ENCODE peak calls at places on chromosomes 3 and 15, in eight cellular contexts. T is A549; Z is psoas muscle; Q is lung; P is CD8-positive, alpha-beta memory T cell; W is fibroblast of lung; F is cardiac muscle cell; R is DND-41. A is an unnamed sample.

GRCh38 chr3:38370861-38371260 is 24.3 kb downstream of the XYLB start:
- DNase-seq in T (no peak), Z (no peak), Q (no peak), P (no peak), W (no peak), F (no peak), R (no peak), A (no peak)

GRCh38 chr3:52787246-52787645 is 7.3 kb upstream of the ITIH3 start:
- DNase-seq in T (no peak), Z (no peak), Q (no peak), P (peak; percentile 18), W (no peak), F (no peak), R (no peak), A (no peak)

GRCh38 chr15:98872777-98873176 is 134.8 kb downstream of the PGPEP1L start:
- DNase-seq in T (peak; percentile 95), Z (no peak), Q (no peak), P (no peak), W (no peak), F (no peak), R (no peak), A (no peak)

GRCh38 chr3:43733459-43734384 is 43.0 kb downstream of the ABHD5 start:
- DNase-seq in T (no peak), Z (peak; percentile 40), Q (no peak), P (no peak), W (peak; percentile 68), F (no peak), R (no peak), A (no peak)

GRCh38 chr15:70281811-70282307 is 184.1 kb upstream of the TLE3 start:
- DNase-seq in T (no peak), Z (no peak), Q (no peak), P (no peak), W (peak; percentile 47), F (no peak), R (no peak), A (no peak)

GRCh38 chr3:8324727-8325126 is 176.9 kb upstream of the LMCD1 start:
- DNase-seq in T (peak; percentile 55), Z (peak; percentile 18), Q (no peak), P (peak; percentile 61), W (peak; percentile 39), F (peak; percentile 55), R (peak; percentile 59), A (peak; percentile 82)

GRCh38 chr3:40192628-40193027 is 116.9 kb upstream of the EIF1B start:
- DNase-seq in T (peak; percentile 5), Z (no peak), Q (no peak), P (no peak), W (no peak), F (no peak), R (no peak), A (no peak)

GRCh38 chr15:70160267-70160666 is 62.5 kb upstream of the TLE3 start:
- DNase-seq in T (no peak), Z (no peak), Q (no peak), P (no peak), W (peak; percentile 53), F (no peak), R (no peak), A (no peak)

GRCh38 chr3:164004205-164004604 is 1074.1 kb downstream of the SI start:
- DNase-seq in T (no peak), Z (no peak), Q (no peak), P (no peak), W (no peak), F (no peak), R (no peak), A (no peak)

GRCh38 chr3:110384601-110385000 is 687.0 kb upstream of the NECTIN3 start:
- DNase-seq in T (peak; percentile 61), Z (no peak), Q (no peak), P (no peak), W (peak; percentile 86), F (no peak), R (no peak), A (no peak)

GRCh38 chr3:67076607-67077006 is 78.5 kb downstream of the KBTBD8 start:
- DNase-seq in T (no peak), Z (no peak), Q (no peak), P (no peak), W (no peak), F (no peak), R (no peak), A (no peak)

GRCh38 chr15:57549935-57550334 is 41.8 kb upstream of the MYZAP start:
- DNase-seq in T (no peak), Z (no peak), Q (no peak), P (no peak), W (no peak), F (peak; percentile 22), R (no peak), A (no peak)

GRCh38 chr3:2354702-2355101 is 256.0 kb downstream of the CNTN4 start:
- DNase-seq in T (peak; percentile 1), Z (no peak), Q (no peak), P (no peak), W (peak; percentile 1), F (peak; percentile 54), R (no peak), A (peak; percentile 83)

GRCh38 chr15:32861741-32862140 is 143.9 kb downstream of the GREM1 start:
- DNase-seq in T (no peak), Z (peak; percentile 22), Q (no peak), P (no peak), W (peak; percentile 86), F (no peak), R (no peak), A (peak; percentile 48)

GRCh38 chr15:88657326-88658069 is 18.7 kb downstream of the ISG20 start:
- DNase-seq in T (peak; percentile 62), Z (no peak), Q (peak; percentile 29), P (no peak), W (peak; percentile 57), F (peak; percentile 64), R (no peak), A (peak; percentile 41)

GRCh38 chr3:189071452-189071851 is 100.3 kb upstream of the TPRG1 start:
- DNase-seq in T (no peak), Z (no peak), Q (no peak), P (no peak), W (no peak), F (no peak), R (no peak), A (no peak)

GRCh38 chr3:25507811-25508210 is 79.7 kb downstream of the RARB start:
- DNase-seq in T (no peak), Z (no peak), Q (no peak), P (no peak), W (no peak), F (no peak), R (no peak), A (no peak)

GRCh38 chr3:87333393-87333892 is 57.1 kb upstream of the POU1F1 start:
- DNase-seq in T (peak; percentile 98), Z (no peak), Q (no peak), P (no peak), W (peak; percentile 54), F (no peak), R (no peak), A (peak; percentile 59)

GRCh38 chr15:31065824-31066223 is 35.7 kb downstream of the TRPM1 start:
- DNase-seq in T (no peak), Z (no peak), Q (no peak), P (no peak), W (no peak), F (no peak), R (no peak), A (no peak)

GRCh38 chr15:25875551-25875950 is 12.4 kb upstream of the ATP10A start:
- DNase-seq in T (no peak), Z (no peak), Q (no peak), P (no peak), W (no peak), F (no peak), R (no peak), A (no peak)

GRCh38 chr3:170414202-170414663 is 4.4 kb upstream of the CLDN11 start:
- DNase-seq in T (peak; percentile 63), Z (no peak), Q (no peak), P (no peak), W (peak; percentile 92), F (peak; percentile 77), R (peak; percentile 54), A (peak; percentile 82)

DNA sequence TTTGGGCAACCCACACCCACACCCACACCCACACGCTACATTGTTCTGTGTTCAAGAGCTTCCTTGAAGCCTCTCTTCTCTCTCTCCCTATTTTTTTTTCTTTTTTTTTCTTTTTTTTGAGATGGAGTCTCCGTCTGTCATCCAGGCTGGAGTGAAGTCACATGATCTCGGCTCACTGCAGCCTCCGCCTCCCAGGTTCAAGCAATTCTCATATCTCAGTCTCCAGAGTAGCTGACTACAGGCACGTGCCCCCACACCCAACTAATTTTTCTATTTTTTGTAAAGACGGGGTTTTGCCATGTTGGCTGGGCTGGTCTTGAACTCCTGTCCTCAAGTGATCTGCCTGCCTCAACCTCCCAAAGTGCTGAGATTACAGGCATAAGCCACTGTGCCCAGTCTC is 271.1 kb downstream of the SHQ1 start:
- DNase-seq in T (no peak), Z (no peak), Q (no peak), P (no peak), W (no peak), F (no peak), R (no peak), A (no peak)
- H3K4me1 ChIP-seq in T (no peaks in the 10 kb centered on the region), Z (no peaks in the 10 kb centered on the region), Q (no peaks in the 10 kb centered on the region), P (no peaks in the 10 kb centered on the region), W (no peaks in the 10 kb centered on the region), F (peaks cover 9% of the 10 kb centered on the region), R (no peaks in the 10 kb centered on the region), A (no peaks in the 10 kb centered on the region)

GRCh38 chr3:17151598-17152373 is 267.0 kb downstream of the PLCL2 start:
- DNase-seq in T (no peak), Z (peak; percentile 21), Q (no peak), P (peak; percentile 89), W (no peak), F (no peak), R (peak; percentile 97), A (no peak)
- H3K27ac ChIP-seq in T (no peak overlapping the region), Z (no peak overlapping the region), Q (no peak overlapping the region), P (peak overlapping the region; percentile 13), W (no peak overlapping the region), F (no peak overlapping the region), R (peak overlapping the region; percentile 91), A (no peak overlapping the region)

GRCh38 chr15:74400313-74400850 is 32.9 kb upstream of the CYP11A1 start:
- DNase-seq in T (no peak), Z (no peak), Q (no peak), P (peak; percentile 64), W (no peak), F (no peak), R (peak; percentile 74), A (no peak)
- H3K4me1 ChIP-seq in T (peaks cover 22% of the 10 kb centered on the region), Z (no peaks in the 10 kb centered on the region), Q (peaks cover 19% of the 10 kb centered on the region), P (peaks cover 51% of the 10 kb centered on the region), W (peaks cover 29% of the 10 kb centered on the region), F (peaks cover 23% of the 10 kb centered on the region), R (peaks cover 80% of the 10 kb centered on the region), A (peaks cover 19% of the 10 kb centered on the region)

GRCh38 chr3:49750056-49750455 is 26.3 kb upstream of the GMPPB start:
- DNase-seq in T (no peak), Z (no peak), Q (no peak), P (no peak), W (no peak), F (no peak), R (no peak), A (no peak)

GRCh38 chr3:49740427-49740826 is 16.7 kb upstream of the GMPPB start:
- DNase-seq in T (no peak), Z (no peak), Q (no peak), P (no peak), W (no peak), F (no peak), R (no peak), A (no peak)

GRCh38 chr3:49747792-49748480 is 24.2 kb upstream of the GMPPB start:
- DNase-seq in T (no peak), Z (no peak), Q (no peak), P (no peak), W (peak; percentile 19), F (no peak), R (no peak), A (no peak)

GRCh38 chr3:49751501-49751900 is 27.8 kb upstream of the GMPPB start:
- DNase-seq in T (no peak), Z (no peak), Q (no peak), P (no peak), W (no peak), F (no peak), R (no peak), A (no peak)

GRCh38 chr3:49745986-49746385 is 22.2 kb upstream of the GMPPB start:
- DNase-seq in T (no peak), Z (no peak), Q (no peak), P (no peak), W (peak; percentile 39), F (no peak), R (no peak), A (no peak)
- H3K27ac ChIP-seq in T (no peak overlapping the region), Z (no peak overlapping the region), Q (no peak overlapping the region), P (no peak overlapping the region), W (no peak overlapping the region), F (no peak overlapping the region), R (no peak overlapping the region), A (no peak overlapping the region)